ENCODE peak calls at places on chromosomes 4 and X, in ten cellular contexts. One of them, this sample, is unnamed.

GRCh38 chr4:188988131-188988530 is 848.9 kb downstream of the TRIML1 start:
- DNase-seq in nephron progenitor cell: no peak
- DNase-seq in astrocyte of the spinal cord: no peak
- DNase-seq in neural crest cell: no peak
- DNase-seq in foreskin fibroblast: no peak
- DNase-seq in Panc1: no peak
- DNase-seq in GM12865: no peak
- DNase-seq in heart left ventricle: no peak
- DNase-seq in cardiac muscle cell: no peak
- DNase-seq in right atrium auricular region: no peak
- DNase-seq in this sample: no peak

GRCh38 chrX:109049416-109049815 is 313.1 kb upstream of the IRS4 start:
- DNase-seq in nephron progenitor cell: no peak
- DNase-seq in astrocyte of the spinal cord: no peak
- DNase-seq in neural crest cell: no peak
- DNase-seq in foreskin fibroblast: no peak
- DNase-seq in Panc1: no peak
- DNase-seq in GM12865: no peak
- DNase-seq in heart left ventricle: no peak
- DNase-seq in cardiac muscle cell: no peak
- DNase-seq in right atrium auricular region: no peak
- DNase-seq in this sample: no peak

GRCh38 chrX:143781103-143781502 is 60.6 kb upstream of the SPANXN2 start:
- DNase-seq in nephron progenitor cell: no peak
- DNase-seq in astrocyte of the spinal cord: peak; percentile 37
- DNase-seq in neural crest cell: no peak
- DNase-seq in foreskin fibroblast: no peak
- DNase-seq in Panc1: no peak
- DNase-seq in GM12865: no peak
- DNase-seq in heart left ventricle: no peak
- DNase-seq in cardiac muscle cell: no peak
- DNase-seq in right atrium auricular region: no peak
- DNase-seq in this sample: peak; percentile 54

GRCh38 chrX:153688900-153689590 is 1.3 kb downstream of the SLC6A8 start:
- DNase-seq in nephron progenitor cell: no peak
- DNase-seq in astrocyte of the spinal cord: peak; percentile 27
- DNase-seq in neural crest cell: no peak
- DNase-seq in foreskin fibroblast: peak; percentile 33
- DNase-seq in Panc1: no peak
- DNase-seq in GM12865: no peak
- DNase-seq in heart left ventricle: no peak
- DNase-seq in cardiac muscle cell: no peak
- DNase-seq in right atrium auricular region: no peak
- DNase-seq in this sample: no peak

GRCh38 chrX:12949927-12950656 is 24.8 kb upstream of the TMSB4X start:
- DNase-seq in nephron progenitor cell: no peak
- DNase-seq in astrocyte of the spinal cord: peak; percentile 84
- DNase-seq in neural crest cell: no peak
- DNase-seq in foreskin fibroblast: peak; percentile 84
- DNase-seq in Panc1: no peak
- DNase-seq in GM12865: peak; percentile 95
- DNase-seq in heart left ventricle: peak; percentile 80
- DNase-seq in cardiac muscle cell: no peak
- DNase-seq in right atrium auricular region: peak; percentile 93
- DNase-seq in this sample: no peak

GRCh38 chr4:187065396-187065795 is 341.7 kb upstream of the FAT1 start:
- DNase-seq in nephron progenitor cell: no peak
- DNase-seq in astrocyte of the spinal cord: no peak
- DNase-seq in neural crest cell: no peak
- DNase-seq in foreskin fibroblast: no peak
- DNase-seq in Panc1: no peak
- DNase-seq in GM12865: no peak
- DNase-seq in heart left ventricle: no peak
- DNase-seq in cardiac muscle cell: no peak
- DNase-seq in right atrium auricular region: no peak
- DNase-seq in this sample: no peak

GRCh38 chrX:130110379-130111219 is at the start of gene ELF4:
- DNase-seq in nephron progenitor cell: no peak
- DNase-seq in astrocyte of the spinal cord: peak; percentile 43
- DNase-seq in neural crest cell: no peak
- DNase-seq in foreskin fibroblast: no peak
- DNase-seq in Panc1: no peak
- DNase-seq in GM12865: peak; percentile 75
- DNase-seq in heart left ventricle: peak; percentile 56
- DNase-seq in cardiac muscle cell: peak; percentile 20
- DNase-seq in right atrium auricular region: no peak
- DNase-seq in this sample: no peak

GRCh38 chr4:86595426-86595805 is 1.3 kb downstream of the PTPN13 start:
- DNase-seq in nephron progenitor cell: peak; percentile 15
- DNase-seq in astrocyte of the spinal cord: no peak
- DNase-seq in neural crest cell: no peak
- DNase-seq in foreskin fibroblast: peak; percentile 17
- DNase-seq in Panc1: no peak
- DNase-seq in GM12865: no peak
- DNase-seq in heart left ventricle: no peak
- DNase-seq in cardiac muscle cell: peak; percentile 20
- DNase-seq in right atrium auricular region: no peak
- DNase-seq in this sample: no peak

GRCh38 chrX:666762-667161 is 36.2 kb downstream of the SHOX start:
- DNase-seq in nephron progenitor cell: no peak
- DNase-seq in astrocyte of the spinal cord: no peak
- DNase-seq in neural crest cell: no peak
- DNase-seq in foreskin fibroblast: no peak
- DNase-seq in Panc1: no peak
- DNase-seq in GM12865: no peak
- DNase-seq in heart left ventricle: no peak
- DNase-seq in cardiac muscle cell: no peak
- DNase-seq in right atrium auricular region: no peak
- DNase-seq in this sample: no peak

GRCh38 chr4:65580551-65580950 is 89.7 kb downstream of the EPHA5 start:
- DNase-seq in nephron progenitor cell: no peak
- DNase-seq in astrocyte of the spinal cord: peak; percentile 20
- DNase-seq in neural crest cell: no peak
- DNase-seq in foreskin fibroblast: no peak
- DNase-seq in Panc1: no peak
- DNase-seq in GM12865: no peak
- DNase-seq in heart left ventricle: no peak
- DNase-seq in cardiac muscle cell: no peak
- DNase-seq in right atrium auricular region: no peak
- DNase-seq in this sample: no peak

GRCh38 chr4:123092603-123093002 is 170.2 kb upstream of the NUDT6 start:
- DNase-seq in nephron progenitor cell: no peak
- DNase-seq in astrocyte of the spinal cord: no peak
- DNase-seq in neural crest cell: no peak
- DNase-seq in foreskin fibroblast: no peak
- DNase-seq in Panc1: no peak
- DNase-seq in GM12865: no peak
- DNase-seq in heart left ventricle: no peak
- DNase-seq in cardiac muscle cell: no peak
- DNase-seq in right atrium auricular region: no peak
- DNase-seq in this sample: peak; percentile 31

GRCh38 chrX:65532016-65532415 is 2.6 kb downstream of the LAS1L start:
- DNase-seq in nephron progenitor cell: no peak
- DNase-seq in astrocyte of the spinal cord: no peak
- DNase-seq in neural crest cell: no peak
- DNase-seq in foreskin fibroblast: no peak
- DNase-seq in Panc1: no peak
- DNase-seq in GM12865: no peak
- DNase-seq in heart left ventricle: no peak
- DNase-seq in cardiac muscle cell: no peak
- DNase-seq in right atrium auricular region: no peak
- DNase-seq in this sample: no peak

GRCh38 chr4:7941111-7942018 is 1.7 kb upstream of the AFAP1 start:
- DNase-seq in nephron progenitor cell: no peak
- DNase-seq in astrocyte of the spinal cord: no peak
- DNase-seq in neural crest cell: no peak
- DNase-seq in foreskin fibroblast: peak; percentile 33
- DNase-seq in Panc1: no peak
- DNase-seq in GM12865: no peak
- DNase-seq in heart left ventricle: no peak
- DNase-seq in cardiac muscle cell: no peak
- DNase-seq in right atrium auricular region: no peak
- DNase-seq in this sample: peak; percentile 57

GRCh38 chr4:139191373-139191772 is 14.4 kb upstream of the ELF2 start:
- DNase-seq in nephron progenitor cell: no peak
- DNase-seq in astrocyte of the spinal cord: peak; percentile 19
- DNase-seq in neural crest cell: no peak
- DNase-seq in foreskin fibroblast: no peak
- DNase-seq in Panc1: no peak
- DNase-seq in GM12865: no peak
- DNase-seq in heart left ventricle: no peak
- DNase-seq in cardiac muscle cell: no peak
- DNase-seq in right atrium auricular region: no peak
- DNase-seq in this sample: no peak

GRCh38 chr4:79763486-79764075 is 309.4 kb downstream of the ANTXR2 start:
- DNase-seq in nephron progenitor cell: no peak
- DNase-seq in astrocyte of the spinal cord: no peak
- DNase-seq in neural crest cell: no peak
- DNase-seq in foreskin fibroblast: no peak
- DNase-seq in Panc1: no peak
- DNase-seq in GM12865: no peak
- DNase-seq in heart left ventricle: no peak
- DNase-seq in cardiac muscle cell: no peak
- DNase-seq in right atrium auricular region: no peak
- DNase-seq in this sample: no peak

GRCh38 chrX:21683910-21684309 is 25.8 kb upstream of the KLHL34 start:
- DNase-seq in nephron progenitor cell: no peak
- DNase-seq in astrocyte of the spinal cord: peak; percentile 34
- DNase-seq in neural crest cell: no peak
- DNase-seq in foreskin fibroblast: no peak
- DNase-seq in Panc1: no peak
- DNase-seq in GM12865: no peak
- DNase-seq in heart left ventricle: no peak
- DNase-seq in cardiac muscle cell: no peak
- DNase-seq in right atrium auricular region: no peak
- DNase-seq in this sample: no peak

GRCh38 chr4:173171987-173172386 is 3.4 kb downstream of the GALNT7 start:
- DNase-seq in nephron progenitor cell: no peak
- DNase-seq in astrocyte of the spinal cord: no peak
- DNase-seq in neural crest cell: no peak
- DNase-seq in foreskin fibroblast: no peak
- DNase-seq in Panc1: no peak
- DNase-seq in GM12865: no peak
- DNase-seq in heart left ventricle: no peak
- DNase-seq in cardiac muscle cell: no peak
- DNase-seq in right atrium auricular region: no peak
- DNase-seq in this sample: no peak

GRCh38 chr4:177879851-177880250 is 437.6 kb upstream of the AGA start:
- DNase-seq in nephron progenitor cell: no peak
- DNase-seq in astrocyte of the spinal cord: no peak
- DNase-seq in neural crest cell: no peak
- DNase-seq in foreskin fibroblast: no peak
- DNase-seq in Panc1: no peak
- DNase-seq in GM12865: peak; percentile 20
- DNase-seq in heart left ventricle: no peak
- DNase-seq in cardiac muscle cell: no peak
- DNase-seq in right atrium auricular region: no peak
- DNase-seq in this sample: peak; percentile 59
- TF ChIP-seq CTCF in nephron progenitor cell: peak; percentile 8
- TF ChIP-seq CTCF in astrocyte of the spinal cord: no peak
- TF ChIP-seq CTCF in neural crest cell: no peak
- TF ChIP-seq CTCF in foreskin fibroblast: no peak
- TF ChIP-seq CTCF in Panc1: no peak
- TF ChIP-seq CTCF in GM12865: peak; percentile 23
- TF ChIP-seq CTCF in heart left ventricle: no peak
- TF ChIP-seq CTCF in cardiac muscle cell: no peak
- TF ChIP-seq CTCF in right atrium auricular region: no peak
- TF ChIP-seq CTCF in this sample: peak; percentile 72

DNA sequence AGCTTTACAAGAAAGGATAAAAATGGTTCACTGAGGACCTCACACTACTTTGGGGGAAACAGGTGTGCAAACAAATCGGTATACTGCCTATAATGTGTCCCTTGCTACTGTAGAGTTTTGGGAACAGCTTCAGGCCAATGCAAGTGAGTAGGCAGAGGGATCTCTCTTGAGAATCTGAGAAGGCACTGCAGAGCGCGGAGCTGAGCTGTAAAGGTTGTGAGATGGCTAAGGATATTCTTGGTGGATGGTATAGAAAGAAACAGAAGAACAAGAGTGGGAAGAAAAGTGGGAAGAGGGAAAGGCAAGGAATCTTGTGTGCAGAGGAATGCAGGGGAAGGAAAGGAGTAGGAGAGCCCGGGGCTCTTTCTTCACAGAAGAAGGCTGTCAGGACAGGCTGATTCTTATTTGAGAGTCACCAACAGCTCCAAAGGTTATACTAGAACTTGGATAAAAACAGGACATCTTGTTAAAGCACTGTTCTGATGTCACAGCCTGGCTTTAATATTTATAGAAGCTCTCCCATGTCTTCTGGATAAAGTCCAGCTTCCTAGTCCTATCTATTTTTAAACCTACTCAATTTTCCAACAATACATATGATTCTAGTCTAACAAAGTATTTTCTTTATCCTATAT is 985.6 kb upstream of the HS3ST1 start:
- DNase-seq in nephron progenitor cell: no peak
- DNase-seq in astrocyte of the spinal cord: no peak
- DNase-seq in neural crest cell: no peak
- DNase-seq in foreskin fibroblast: no peak
- DNase-seq in Panc1: no peak
- DNase-seq in GM12865: no peak
- DNase-seq in heart left ventricle: no peak
- DNase-seq in cardiac muscle cell: no peak
- DNase-seq in right atrium auricular region: no peak
- DNase-seq in this sample: no peak
- TF ChIP-seq CTCF in nephron progenitor cell: no peak
- TF ChIP-seq CTCF in astrocyte of the spinal cord: no peak
- TF ChIP-seq CTCF in neural crest cell: no peak
- TF ChIP-seq CTCF in foreskin fibroblast: no peak
- TF ChIP-seq CTCF in Panc1: no peak
- TF ChIP-seq CTCF in GM12865: no peak
- TF ChIP-seq CTCF in heart left ventricle: no peak
- TF ChIP-seq CTCF in cardiac muscle cell: no peak
- TF ChIP-seq CTCF in right atrium auricular region: no peak
- TF ChIP-seq CTCF in this sample: no peak

GRCh38 chr4:16752150-16752549 is 146.3 kb downstream of the LDB2 start:
- DNase-seq in nephron progenitor cell: no peak
- DNase-seq in astrocyte of the spinal cord: peak; percentile 22
- DNase-seq in neural crest cell: no peak
- DNase-seq in foreskin fibroblast: peak; percentile 14
- DNase-seq in Panc1: no peak
- DNase-seq in GM12865: no peak
- DNase-seq in heart left ventricle: no peak
- DNase-seq in cardiac muscle cell: no peak
- DNase-seq in right atrium auricular region: no peak
- DNase-seq in this sample: no peak
- TF ChIP-seq CTCF in nephron progenitor cell: no peak
- TF ChIP-seq CTCF in astrocyte of the spinal cord: peak; percentile 38
- TF ChIP-seq CTCF in neural crest cell: peak; percentile 50
- TF ChIP-seq CTCF in foreskin fibroblast: peak; percentile 22
- TF ChIP-seq CTCF in Panc1: no peak
- TF ChIP-seq CTCF in GM12865: no peak
- TF ChIP-seq CTCF in heart left ventricle: no peak
- TF ChIP-seq CTCF in cardiac muscle cell: peak; percentile 48
- TF ChIP-seq CTCF in right atrium auricular region: no peak
- TF ChIP-seq CTCF in this sample: peak; percentile 56

DNA sequence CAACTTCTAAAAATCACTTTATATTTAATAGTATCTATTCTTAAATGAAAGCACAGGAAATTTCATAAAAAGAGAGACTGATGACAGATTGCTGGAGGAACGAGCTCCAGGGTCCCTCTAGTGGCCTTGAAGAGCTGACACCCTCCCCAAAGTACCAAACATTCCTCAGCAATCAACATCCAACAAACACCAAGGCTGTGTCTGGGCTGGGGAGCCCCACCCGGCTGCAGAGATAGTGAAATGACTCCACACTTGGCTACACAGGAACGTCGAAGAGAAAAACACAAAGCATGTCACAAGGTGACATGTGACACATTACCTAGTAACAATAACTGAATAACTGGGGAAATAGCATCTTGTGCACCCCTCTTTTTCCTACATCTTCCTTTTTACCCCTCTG is 45.6 kb downstream of the SLC39A8 start:
- DNase-seq in nephron progenitor cell: peak; percentile 31
- DNase-seq in astrocyte of the spinal cord: peak; percentile 43
- DNase-seq in neural crest cell: peak; percentile 1
- DNase-seq in foreskin fibroblast: peak; percentile 16
- DNase-seq in Panc1: peak; percentile 20
- DNase-seq in GM12865: peak; percentile 67
- DNase-seq in heart left ventricle: no peak
- DNase-seq in cardiac muscle cell: peak; percentile 76
- DNase-seq in right atrium auricular region: peak; percentile 69
- DNase-seq in this sample: peak; percentile 73
- TF ChIP-seq CTCF in nephron progenitor cell: peak; percentile 67
- TF ChIP-seq CTCF in astrocyte of the spinal cord: peak; percentile 83
- TF ChIP-seq CTCF in neural crest cell: peak; percentile 82
- TF ChIP-seq CTCF in foreskin fibroblast: peak; percentile 81
- TF ChIP-seq CTCF in Panc1: peak; percentile 79
- TF ChIP-seq CTCF in GM12865: peak; percentile 82
- TF ChIP-seq CTCF in heart left ventricle: peak; percentile 58
- TF ChIP-seq CTCF in cardiac muscle cell: peak; percentile 84
- TF ChIP-seq CTCF in right atrium auricular region: peak; percentile 51
- TF ChIP-seq CTCF in this sample: peak; percentile 86

This sample was measured in H9.